ENCODE peak calls at places on chromosomes 12 and 14, in four cellular contexts. K is IMR-90, D is breast epithelium, C is GM13977. L is an unnamed sample.

GRCh38 chr14:67461341-67461985 is 27.1 kb downstream of the TMEM229B start:
- DNase-seq in K (peak), D (no peak), C (no peak), L (no peak)

GRCh38 chr14:49106721-49107689 is 479.2 kb downstream of the RPS29 start:
- DNase-seq in K (peak), D (no peak), C (no peak), L (no peak)

GRCh38 chr14:44910826-44911225 is 50.9 kb downstream of the KLHL28 start:
- DNase-seq in K (no peak), D (no peak), C (no peak), L (no peak)

GRCh38 chr12:5085896-5086295 is 42.2 kb downstream of the KCNA5 start:
- DNase-seq in K (peak), D (no peak), C (no peak), L (no peak)

GRCh38 chr14:32588448-32589320 is 259.6 kb downstream of the AKAP6 start:
- DNase-seq in K (peak), D (no peak), C (peak), L (no peak)

GRCh38 chr12:91139981-91140659 is 28.8 kb upstream of the LUM start:
- DNase-seq in K (peak), D (no peak), C (no peak), L (no peak)

GRCh38 chr14:103474893-103475292 is 47.7 kb downstream of the CKB start:
- DNase-seq in K (no peak), D (no peak), C (no peak), L (no peak)

GRCh38 chr14:95156765-95157194 is 549 bp downstream of the DICER1 start:
- DNase-seq in K (peak), D (no peak), C (no peak), L (peak)

GRCh38 chr12:76407710-76408109 is 59.5 kb upstream of the BBS10 start:
- DNase-seq in K (no peak), D (no peak), C (no peak), L (no peak)

GRCh38 chr14:76919811-76920571 is 93.8 kb downstream of the LRRC74A start:
- DNase-seq in K (peak), D (no peak), C (no peak), L (no peak)

GRCh38 chr14:52640137-52640536 is 55.2 kb downstream of the ERO1A start:
- DNase-seq in K (no peak), D (no peak), C (no peak), L (no peak)

GRCh38 chr14:23047751-23048693 is 6.0 kb downstream of the PSMB11 start:
- DNase-seq in K (no peak), D (no peak), C (no peak), L (no peak)

DNA sequence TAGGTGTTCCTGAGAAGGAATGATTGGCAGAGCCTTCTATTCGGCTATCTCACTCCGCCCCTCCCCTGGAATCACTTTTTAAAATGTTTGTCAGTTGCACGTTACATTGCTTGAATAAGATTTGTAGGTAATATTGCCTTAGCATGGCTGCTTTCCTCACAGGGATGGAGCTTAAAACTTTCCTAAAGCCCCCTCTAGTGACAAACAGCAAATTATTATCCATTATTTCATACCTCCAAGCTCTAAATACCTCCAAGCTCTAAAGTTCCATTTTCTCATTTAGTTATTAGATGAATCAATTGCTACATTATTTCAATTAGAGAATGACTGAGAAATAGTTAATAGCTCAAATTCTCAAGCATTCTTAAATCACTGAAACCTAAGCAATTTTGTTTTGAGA is 5.1 kb upstream of the SPATA7 start:
- DNase-seq in K (peak), D (no peak), C (peak), L (no peak)
- TF ChIP-seq CTCF in K (peak), D (no peak), C (peak), L (peak)

GRCh38 chr12:8827551-8828347 is 5.3 kb downstream of the A2ML1 start:
- DNase-seq in K (no peak), D (peak), C (no peak), L (no peak)

GRCh38 chr12:8828514-8829127 is 6.2 kb downstream of the A2ML1 start:
- DNase-seq in K (no peak), D (no peak), C (no peak), L (no peak)

GRCh38 chr12:8822298-8822697 is at the start of gene A2ML1:
- DNase-seq in K (no peak), D (no peak), C (no peak), L (no peak)

GRCh38 chr12:8819676-8819980 is 2.8 kb upstream of the A2ML1 start:
- DNase-seq in K (peak), D (no peak), C (no peak), L (no peak)

DNA sequence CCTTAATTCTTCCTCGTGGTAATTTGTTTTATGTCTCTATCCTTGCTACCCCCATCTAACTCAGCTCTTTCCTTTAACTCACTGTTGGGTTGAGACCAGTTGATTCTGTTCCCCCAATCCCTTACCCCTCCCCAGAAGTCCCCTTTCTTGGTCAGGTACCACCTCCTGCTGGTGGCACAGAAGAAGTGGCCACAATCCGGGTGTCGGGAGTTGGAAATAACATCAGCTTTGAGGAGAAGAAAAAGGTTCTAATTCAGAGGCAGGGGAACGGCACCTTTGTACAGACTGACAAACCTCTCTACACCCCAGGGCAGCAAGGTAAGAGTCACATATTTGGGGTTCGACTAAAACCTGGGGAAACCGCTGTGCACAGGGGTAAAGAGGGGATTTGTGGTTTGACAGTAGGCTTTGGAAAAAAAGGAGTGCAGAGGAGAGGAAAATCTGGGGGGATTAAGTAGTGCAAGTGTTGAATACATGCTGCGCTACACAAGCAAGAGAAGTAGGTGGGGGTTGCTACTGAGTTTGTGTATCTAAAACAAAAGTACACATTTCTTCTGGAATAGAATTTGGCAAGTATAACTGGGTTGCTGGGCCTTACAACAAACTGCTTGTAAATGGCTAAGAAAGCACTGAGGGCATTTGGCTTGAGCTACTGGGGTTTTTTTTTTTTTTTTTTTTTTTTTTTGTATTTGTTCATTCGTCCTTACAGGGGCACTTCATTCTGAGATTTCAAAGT is 1.3 kb downstream of the A2ML1 start:
- DNase-seq in K (peak), D (no peak), C (no peak), L (no peak)
- TF ChIP-seq CTCF in K (peak), D (peak), C (peak), L (peak)

GRCh38 chr14:68894123-68894522 is 85.0 kb downstream of the ACTN1 start:
- DNase-seq in K (peak), D (no peak), C (no peak), L (no peak)

GRCh38 chr14:68897559-68898160 is 81.4 kb downstream of the ACTN1 start:
- DNase-seq in K (no peak), D (no peak), C (no peak), L (no peak)

GRCh38 chr14:68895304-68895703 is 83.8 kb downstream of the ACTN1 start:
- DNase-seq in K (no peak), D (no peak), C (no peak), L (no peak)

GRCh38 chr14:68894802-68895201 is 84.3 kb downstream of the ACTN1 start:
- DNase-seq in K (peak), D (no peak), C (no peak), L (no peak)

GRCh38 chr14:68896132-68896531 is 83.0 kb downstream of the ACTN1 start:
- DNase-seq in K (no peak), D (no peak), C (no peak), L (no peak)
- TF ChIP-seq CTCF in K (peak), D (no peak), C (peak), L (peak)

DNA sequence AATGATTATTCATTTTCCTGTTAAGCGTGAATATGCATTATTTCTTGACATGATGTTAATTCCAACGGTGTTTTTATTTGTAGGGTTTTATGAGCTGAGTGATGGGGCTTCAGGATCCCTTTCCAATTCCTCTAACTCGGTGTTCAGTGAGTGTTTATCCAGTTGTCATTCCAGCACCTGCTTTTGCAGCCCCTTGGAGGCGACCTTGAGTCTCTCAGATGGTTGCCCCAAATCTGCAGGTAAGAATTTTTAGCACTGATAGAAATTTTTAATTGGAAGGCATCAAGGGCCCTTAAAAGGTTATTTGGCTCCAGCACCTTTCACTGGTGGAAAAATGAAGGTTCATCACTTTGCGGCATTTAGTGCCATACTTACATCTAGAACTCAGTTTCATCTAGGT is 3.7 kb downstream of the DACT1 start:
- DNase-seq in K (no peak), D (no peak), C (no peak), L (no peak)
- TF ChIP-seq CTCF in K (peak), D (no peak), C (peak), L (peak)

GRCh38 chr12:124694846-124695497 is 127.6 kb upstream of the NCOR2 start:
- DNase-seq in K (peak), D (no peak), C (no peak), L (no peak)
- TF ChIP-seq CTCF in K (no peak), D (peak), C (no peak), L (no peak)